ENCODE peak calls at places on chromosomes 7 and 10, in eight cellular contexts. Q is RPMI8226; P is stimulated activated CD4-positive, alpha-beta T cell treated with anti-CD3 and anti-CD28 coated beads, TNF-alpha, amount 100 ng/mL, for 48 hours; B is hypothalamus; E is AG10803; N is NCI-H2081 treated with DMSO at 0.1 percent for 48 hours; F is spleen; L is pulmonary artery endothelial cell. Z is an unnamed sample.

GRCh38 chr10:129936923-129937300 is 27.2 kb downstream of the EBF3 start:
- DNase-seq in P (no peak), N (no peak), L (no peak), B (no peak), F (peak), Q (no peak), E (no peak), Z (no peak)

GRCh38 chr10:117499248-117500105 is 43.1 kb upstream of the EMX2 start:
- DNase-seq in L (no peak), B (no peak), Q (no peak), E (peak), P (no peak), N (no peak), F (no peak), Z (no peak)

GRCh38 chr10:129694184-129694583 is 227.1 kb downstream of the MGMT start:
- DNase-seq in N (no peak), Q (no peak), B (no peak), P (no peak), E (no peak), F (peak), L (no peak), Z (no peak)

GRCh38 chr7:40612298-40612697 is 477.5 kb downstream of the SUGCT start:
- DNase-seq in P (no peak), F (no peak), B (no peak), E (no peak), Q (no peak), N (no peak), L (no peak), Z (no peak)

GRCh38 chr7:26078437-26079362 is 73.3 kb upstream of the NFE2L3 start:
- DNase-seq in P (peak), E (peak), L (no peak), B (peak), Q (peak), N (peak), F (peak), Z (peak)

GRCh38 chr7:29565982-29566746 is 2.5 kb downstream of the PRR15 start:
- DNase-seq in P (no peak), N (no peak), E (no peak), L (no peak), F (peak), Q (no peak), B (no peak), Z (no peak)

GRCh38 chr7:29843738-29844137 is 37.4 kb downstream of the WIPF3 start:
- DNase-seq in B (no peak), N (no peak), Q (no peak), F (no peak), P (no peak), E (no peak), L (no peak), Z (no peak)

GRCh38 chr10:60917331-60918280 is 26.4 kb downstream of the RHOBTB1 start:
- DNase-seq in B (no peak), P (no peak), L (no peak), E (peak), Q (no peak), F (no peak), N (no peak), Z (peak)

GRCh38 chr10:5977471-5978370 is at the start of gene IL15RA:
- DNase-seq in F (peak), E (peak), P (peak), Q (peak), L (no peak), N (no peak), B (peak), Z (peak)

Z was measured in myocyte.